ENCODE peak calls at places on chromosomes 6 and 20, in six cellular contexts. W is MCF 10A; X is RWPE1; L is stimulated activated CD4-positive, alpha-beta T cell treated with anti-CD3 and anti-CD28 coated beads, Interleukin-2, amount 100 ng/mL, for 48 hours; M is GDM1; Q is tibial artery. S is an unnamed sample.

GRCh38 chr20:21995461-21995860 is 290.0 kb downstream of the PAX1 start:
- DNase-seq in X (no peak), Q (no peak), L (no peak), W (no peak), M (no peak), S (no peak)

GRCh38 chr20:48682529-48683385 is 145.0 kb downstream of the PREX1 start:
- DNase-seq in L (no peak), X (peak), M (no peak), Q (peak), W (peak), S (no peak)

GRCh38 chr6:109192865-109193264 is 97.6 kb downstream of the CEP57L1 start:
- DNase-seq in L (no peak), M (no peak), X (no peak), W (no peak), Q (no peak), S (no peak)

GRCh38 chr6:132764370-132764769 is 6.7 kb upstream of the VNN2 start:
- DNase-seq in L (no peak), Q (no peak), M (no peak), X (peak), W (peak), S (peak)

GRCh38 chr20:3123542-3123941 is 36.1 kb downstream of the FASTKD5 start:
- DNase-seq in L (no peak), Q (no peak), W (peak), X (no peak), M (no peak), S (no peak)

GRCh38 chr6:44702292-44702691 is 314.8 kb downstream of the CDC5L start:
- DNase-seq in Q (no peak), L (no peak), X (no peak), M (no peak), W (no peak), S (no peak)

GRCh38 chr20:10673831-10674683 is at the start of gene JAG1:
- DNase-seq in M (peak), X (peak), L (peak), W (peak), Q (peak), S (peak)

GRCh38 chr6:70221025-70221714 is 81.7 kb downstream of the COL9A1 start:
- DNase-seq in X (peak), W (peak), M (no peak), L (no peak), Q (no peak), S (no peak)

GRCh38 chr6:108036884-108037283 is 37.7 kb downstream of the OSTM1 start:
- DNase-seq in L (no peak), M (no peak), W (no peak), X (no peak), Q (no peak), S (no peak)

GRCh38 chr20:7449269-7449668 is 491.0 kb downstream of the HAO1 start:
- DNase-seq in W (no peak), Q (no peak), L (no peak), X (no peak), M (no peak), S (peak)

GRCh38 chr20:36455972-36456625 is 85.2 kb upstream of the MYL9 start:
- DNase-seq in L (no peak), X (no peak), W (no peak), Q (no peak), M (no peak), S (no peak)

GRCh38 chr6:90388395-90388794 is 91.8 kb upstream of the BACH2 start:
- DNase-seq in X (no peak), L (no peak), Q (no peak), W (no peak), M (no peak), S (no peak)

GRCh38 chr20:6074145-6074561 is 20.3 kb upstream of the LRRN4 start:
- DNase-seq in W (peak), Q (no peak), M (peak), X (no peak), L (no peak), S (no peak)

GRCh38 chr6:152572395-152573061 is 64.6 kb downstream of the SYNE1 start:
- DNase-seq in M (no peak), Q (no peak), X (peak), W (peak), L (no peak), S (no peak)

GRCh38 chr6:132405143-132405915 is 4.1 kb upstream of the MOXD1 start:
- DNase-seq in Q (no peak), X (no peak), W (peak), L (no peak), M (no peak), S (no peak)

GRCh38 chr6:37565267-37566208 is 65.8 kb upstream of the CCDC167 start:
- DNase-seq in L (no peak), X (no peak), M (no peak), W (no peak), Q (no peak), S (no peak)

GRCh38 chr6:34473967-34474366 is 8.1 kb downstream of the PACSIN1 start:
- DNase-seq in Q (no peak), X (no peak), W (no peak), L (no peak), M (no peak), S (no peak)

GRCh38 chr20:7790189-7790588 is 150.1 kb downstream of the HAO1 start:
- DNase-seq in W (peak), Q (no peak), X (no peak), L (no peak), M (no peak), S (no peak)

GRCh38 chr20:6108330-6108729 is 14.5 kb downstream of the FERMT1 start:
- DNase-seq in M (no peak), W (no peak), Q (no peak), X (no peak), L (no peak), S (no peak)

GRCh38 chr20:14853079-14853478 is 515.7 kb upstream of the FLRT3 start:
- DNase-seq in Q (no peak), W (no peak), X (no peak), L (no peak), M (no peak), S (no peak)

GRCh38 chr6:31075528-31075927 is 36.8 kb downstream of the C6orf15 start:
- DNase-seq in L (no peak), W (no peak), X (no peak), M (no peak), Q (no peak), S (no peak)

GRCh38 chr6:154805288-154805911 is 72.2 kb downstream of the SCAF8 start:
- DNase-seq in L (no peak), Q (no peak), X (peak), M (no peak), W (peak), S (no peak)

S was measured in epithelial cell of prostate.